ENCODE peak calls at places on chromosome 15, in four cellular contexts. Y is T-helper 1 cell, N is BE2C, K is KBM-7. J is an unnamed sample.

GRCh38 chr15:31280037-31280830 is 46.4 kb upstream of the KLF13 start:
- DNase-seq in Y (no peak), N (peak; percentile 65), K (no peak), J (no peak)

GRCh38 chr15:92082217-92082843 is 228.8 kb downstream of the SLCO3A1 start:
- DNase-seq in Y (no peak), N (peak; percentile 78), K (peak; percentile 84), J (no peak)

GRCh38 chr15:88649286-88649733 is 10.5 kb downstream of the ISG20 start:
- DNase-seq in Y (no peak), N (no peak), K (no peak), J (peak; percentile 76)

GRCh38 chr15:45714501-45715488 is 80.0 kb downstream of the SQOR start:
- DNase-seq in Y (no peak), N (peak; percentile 67), K (peak; percentile 80), J (no peak)

GRCh38 chr15:70344666-70345065 is 246.9 kb upstream of the TLE3 start:
- DNase-seq in Y (no peak), N (no peak), K (no peak), J (no peak)

GRCh38 chr15:40893019-40893723 is 1.1 kb upstream of the VPS18 start:
- DNase-seq in Y (no peak), N (no peak), K (no peak), J (no peak)

GRCh38 chr15:96334017-96334704 is 3.7 kb downstream of the NR2F2 start:
- DNase-seq in Y (no peak), N (no peak), K (no peak), J (no peak)

GRCh38 chr15:34582461-34583357 is 742 bp downstream of the GOLGA8B start:
- DNase-seq in Y (no peak), N (peak; percentile 64), K (peak; percentile 68), J (peak; percentile 24)

GRCh38 chr15:28125673-28126651 is 26.8 kb upstream of the OCA2 start:
- DNase-seq in Y (no peak), N (no peak), K (peak; percentile 58), J (peak; percentile 31)

GRCh38 chr15:65189102-65189740 is 4.1 kb upstream of the CLPX start:
- DNase-seq in Y (no peak), N (peak; percentile 50), K (peak; percentile 91), J (peak; percentile 20)

GRCh38 chr15:71781179-71781964 is 29.0 kb upstream of the NR2E3 start:
- DNase-seq in Y (no peak), N (no peak), K (no peak), J (no peak)

GRCh38 chr15:90038639-90039095 is 37.5 kb downstream of the ZNF710 start:
- DNase-seq in Y (no peak), N (no peak), K (no peak), J (no peak)

GRCh38 chr15:85793641-85794597 is 806 bp downstream of the KLHL25 start:
- DNase-seq in Y (no peak), N (peak; percentile 50), K (peak; percentile 61), J (peak; percentile 28)

GRCh38 chr15:92385096-92385495 is 8.6 kb upstream of the ST8SIA2 start:
- DNase-seq in Y (no peak), N (no peak), K (no peak), J (no peak)

GRCh38 chr15:74383695-74384565 is 16.5 kb upstream of the CYP11A1 start:
- DNase-seq in Y (no peak), N (no peak), K (no peak), J (peak; percentile 89)

GRCh38 chr15:68566377-68566954 is 12.3 kb upstream of the CORO2B start:
- DNase-seq in Y (no peak), N (no peak), K (no peak), J (no peak)

GRCh38 chr15:73457334-73457733 is 14.4 kb downstream of the REC114 start:
- DNase-seq in Y (no peak), N (no peak), K (no peak), J (no peak)

GRCh38 chr15:41256577-41257038 is 25.5 kb downstream of the CHP1 start:
- DNase-seq in Y (no peak), N (no peak), K (no peak), J (no peak)

GRCh38 chr15:31308185-31308639 is 18.4 kb upstream of the KLF13 start:
- DNase-seq in Y (no peak), N (no peak), K (no peak), J (no peak)

GRCh38 chr15:52100807-52101206 is 11.8 kb downstream of the BCL2L10 start:
- DNase-seq in Y (no peak), N (peak; percentile 57), K (no peak), J (no peak)

GRCh38 chr15:66919421-66919820 is 146.0 kb upstream of the SMAD3 start:
- DNase-seq in Y (no peak), N (no peak), K (no peak), J (no peak)

GRCh38 chr15:34049096-34049495 is 10.1 kb upstream of the AVEN start:
- DNase-seq in Y (no peak), N (no peak), K (no peak), J (no peak)

GRCh38 chr15:85778107-85778776 is 16.5 kb downstream of the KLHL25 start:
- DNase-seq in Y (no peak), N (no peak), K (no peak), J (no peak)

GRCh38 chr15:83207622-83208356 is at the start of gene HDGFL3:
- DNase-seq in Y (no peak), N (peak; percentile 73), K (peak; percentile 79), J (peak; percentile 14)

GRCh38 chr15:60605879-60606304 is 127.0 kb upstream of the ICE2 start:
- DNase-seq in Y (no peak), N (no peak), K (no peak), J (no peak)

GRCh38 chr15:40235201-40235890 is 3.5 kb upstream of the PAK6 start:
- DNase-seq in Y (no peak), N (no peak), K (peak; percentile 68), J (peak; percentile 44)

GRCh38 chr15:52021128-52021671 is 2.2 kb downstream of the MAPK6 start:
- DNase-seq in Y (peak; percentile 35), N (peak; percentile 47), K (peak; percentile 78), J (no peak)

GRCh38 chr15:61660579-61660978 is 399.7 kb downstream of the VPS13C start:
- DNase-seq in Y (no peak), N (no peak), K (no peak), J (no peak)

GRCh38 chr15:40565333-40566238 is 744 bp upstream of the CCDC32 start:
- DNase-seq in Y (no peak), N (no peak), K (no peak), J (no peak)

GRCh38 chr15:90895571-90896117 is 7.5 kb upstream of the MAN2A2 start:
- DNase-seq in Y (no peak), N (peak; percentile 64), K (peak; percentile 53), J (no peak)

GRCh38 chr15:41121951-41122350 is 5.9 kb upstream of the INO80 start:
- DNase-seq in Y (no peak), N (no peak), K (no peak), J (no peak)